ENCODE peak calls at places on chromosome 11, in six cellular contexts. One of them, this sample, is unnamed.

GRCh38 chr11:73270089-73270854 is 1.9 kb upstream of the P2RY6 start:
- DNase-seq in PC-9: no peak
- DNase-seq in ACHN: no peak
- DNase-seq in neural crest cell: no peak
- DNase-seq in cardiac septum: peak
- DNase-seq in activated CD8-positive, alpha-beta memory T cell treated with anti-CD3 and anti-CD28 coated beads, Interleukin-2, amount 50 U/mL, for 48 hours: peak
- DNase-seq in this sample: no peak

GRCh38 chr11:82653752-82654151 is 79.9 kb downstream of the FAM181B start:
- DNase-seq in PC-9: no peak
- DNase-seq in neural crest cell: no peak
- DNase-seq in activated CD8-positive, alpha-beta memory T cell treated with anti-CD3 and anti-CD28 coated beads, Interleukin-2, amount 50 U/mL, for 48 hours: no peak
- DNase-seq in cardiac septum: no peak
- DNase-seq in ACHN: no peak
- DNase-seq in this sample: no peak

GRCh38 chr11:110148775-110149744 is 55.9 kb downstream of the ZC3H12C start:
- DNase-seq in activated CD8-positive, alpha-beta memory T cell treated with anti-CD3 and anti-CD28 coated beads, Interleukin-2, amount 50 U/mL, for 48 hours: no peak
- DNase-seq in neural crest cell: no peak
- DNase-seq in ACHN: peak
- DNase-seq in cardiac septum: no peak
- DNase-seq in PC-9: peak
- DNase-seq in this sample: peak

GRCh38 chr11:45025716-45026492 is 75.2 kb upstream of the TP53I11 start:
- DNase-seq in PC-9: no peak
- DNase-seq in cardiac septum: no peak
- DNase-seq in activated CD8-positive, alpha-beta memory T cell treated with anti-CD3 and anti-CD28 coated beads, Interleukin-2, amount 50 U/mL, for 48 hours: no peak
- DNase-seq in neural crest cell: no peak
- DNase-seq in ACHN: no peak
- DNase-seq in this sample: no peak

GRCh38 chr11:111303476-111303875 is 5.1 kb downstream of the POU2AF3 start:
- DNase-seq in PC-9: peak
- DNase-seq in activated CD8-positive, alpha-beta memory T cell treated with anti-CD3 and anti-CD28 coated beads, Interleukin-2, amount 50 U/mL, for 48 hours: no peak
- DNase-seq in cardiac septum: no peak
- DNase-seq in neural crest cell: no peak
- DNase-seq in ACHN: no peak
- DNase-seq in this sample: no peak

GRCh38 chr11:112302226-112302868 is 41.7 kb upstream of the PLET1 start:
- DNase-seq in ACHN: no peak
- DNase-seq in PC-9: no peak
- DNase-seq in neural crest cell: no peak
- DNase-seq in activated CD8-positive, alpha-beta memory T cell treated with anti-CD3 and anti-CD28 coated beads, Interleukin-2, amount 50 U/mL, for 48 hours: no peak
- DNase-seq in cardiac septum: no peak
- DNase-seq in this sample: peak

GRCh38 chr11:109247071-109247470 is 174.9 kb upstream of the C11orf87 start:
- DNase-seq in ACHN: no peak
- DNase-seq in activated CD8-positive, alpha-beta memory T cell treated with anti-CD3 and anti-CD28 coated beads, Interleukin-2, amount 50 U/mL, for 48 hours: no peak
- DNase-seq in PC-9: no peak
- DNase-seq in neural crest cell: no peak
- DNase-seq in cardiac septum: no peak
- DNase-seq in this sample: no peak

GRCh38 chr11:10505278-10506012 is 35.5 kb downstream of the RNF141 start:
- DNase-seq in cardiac septum: no peak
- DNase-seq in PC-9: no peak
- DNase-seq in activated CD8-positive, alpha-beta memory T cell treated with anti-CD3 and anti-CD28 coated beads, Interleukin-2, amount 50 U/mL, for 48 hours: peak
- DNase-seq in neural crest cell: no peak
- DNase-seq in ACHN: no peak
- DNase-seq in this sample: no peak

GRCh38 chr11:18802381-18803257 is 11.0 kb upstream of the PTPN5 start:
- DNase-seq in PC-9: peak
- DNase-seq in ACHN: peak
- DNase-seq in neural crest cell: peak
- DNase-seq in cardiac septum: no peak
- DNase-seq in activated CD8-positive, alpha-beta memory T cell treated with anti-CD3 and anti-CD28 coated beads, Interleukin-2, amount 50 U/mL, for 48 hours: no peak
- DNase-seq in this sample: peak

GRCh38 chr11:122440783-122441701 is 214.5 kb upstream of the UBASH3B start:
- DNase-seq in cardiac septum: no peak
- DNase-seq in neural crest cell: peak
- DNase-seq in activated CD8-positive, alpha-beta memory T cell treated with anti-CD3 and anti-CD28 coated beads, Interleukin-2, amount 50 U/mL, for 48 hours: no peak
- DNase-seq in ACHN: no peak
- DNase-seq in PC-9: no peak
- DNase-seq in this sample: no peak

GRCh38 chr11:20289732-20290131 is 73.8 kb upstream of the HTATIP2 start:
- DNase-seq in PC-9: no peak
- DNase-seq in neural crest cell: no peak
- DNase-seq in ACHN: no peak
- DNase-seq in cardiac septum: no peak
- DNase-seq in activated CD8-positive, alpha-beta memory T cell treated with anti-CD3 and anti-CD28 coated beads, Interleukin-2, amount 50 U/mL, for 48 hours: no peak
- DNase-seq in this sample: no peak

GRCh38 chr11:73326929-73327811 is 19.1 kb downstream of the ARHGEF17 start:
- DNase-seq in cardiac septum: no peak
- DNase-seq in ACHN: no peak
- DNase-seq in neural crest cell: no peak
- DNase-seq in PC-9: peak
- DNase-seq in activated CD8-positive, alpha-beta memory T cell treated with anti-CD3 and anti-CD28 coated beads, Interleukin-2, amount 50 U/mL, for 48 hours: no peak
- DNase-seq in this sample: peak

GRCh38 chr11:115627666-115628460 is 123.6 kb upstream of the CADM1 start:
- DNase-seq in activated CD8-positive, alpha-beta memory T cell treated with anti-CD3 and anti-CD28 coated beads, Interleukin-2, amount 50 U/mL, for 48 hours: no peak
- DNase-seq in ACHN: no peak
- DNase-seq in neural crest cell: no peak
- DNase-seq in PC-9: no peak
- DNase-seq in cardiac septum: no peak
- DNase-seq in this sample: no peak

GRCh38 chr11:69055212-69055586 is 6.5 kb downstream of the TPCN2 start:
- DNase-seq in ACHN: no peak
- DNase-seq in PC-9: no peak
- DNase-seq in cardiac septum: no peak
- DNase-seq in neural crest cell: no peak
- DNase-seq in activated CD8-positive, alpha-beta memory T cell treated with anti-CD3 and anti-CD28 coated beads, Interleukin-2, amount 50 U/mL, for 48 hours: no peak
- DNase-seq in this sample: no peak

GRCh38 chr11:79170289-79170688 is 270.5 kb downstream of the TENM4 start:
- DNase-seq in cardiac septum: no peak
- DNase-seq in neural crest cell: no peak
- DNase-seq in activated CD8-positive, alpha-beta memory T cell treated with anti-CD3 and anti-CD28 coated beads, Interleukin-2, amount 50 U/mL, for 48 hours: no peak
- DNase-seq in ACHN: no peak
- DNase-seq in PC-9: no peak
- DNase-seq in this sample: no peak

GRCh38 chr11:32580967-32581366 is 2.7 kb upstream of the EIF3M start:
- DNase-seq in PC-9: no peak
- DNase-seq in ACHN: no peak
- DNase-seq in neural crest cell: no peak
- DNase-seq in activated CD8-positive, alpha-beta memory T cell treated with anti-CD3 and anti-CD28 coated beads, Interleukin-2, amount 50 U/mL, for 48 hours: no peak
- DNase-seq in cardiac septum: no peak
- DNase-seq in this sample: no peak

GRCh38 chr11:73866095-73866579 is 10.5 kb downstream of the COA4 start:
- DNase-seq in activated CD8-positive, alpha-beta memory T cell treated with anti-CD3 and anti-CD28 coated beads, Interleukin-2, amount 50 U/mL, for 48 hours: no peak
- DNase-seq in PC-9: no peak
- DNase-seq in neural crest cell: no peak
- DNase-seq in cardiac septum: no peak
- DNase-seq in ACHN: no peak
- DNase-seq in this sample: peak

GRCh38 chr11:63866211-63866610 is 27.3 kb downstream of the MARK2 start:
- DNase-seq in neural crest cell: no peak
- DNase-seq in cardiac septum: no peak
- DNase-seq in ACHN: no peak
- DNase-seq in PC-9: no peak
- DNase-seq in activated CD8-positive, alpha-beta memory T cell treated with anti-CD3 and anti-CD28 coated beads, Interleukin-2, amount 50 U/mL, for 48 hours: peak
- DNase-seq in this sample: peak

GRCh38 chr11:96332236-96332761 is 10.7 kb downstream of the MAML2 start:
- DNase-seq in ACHN: no peak
- DNase-seq in PC-9: no peak
- DNase-seq in activated CD8-positive, alpha-beta memory T cell treated with anti-CD3 and anti-CD28 coated beads, Interleukin-2, amount 50 U/mL, for 48 hours: no peak
- DNase-seq in neural crest cell: no peak
- DNase-seq in cardiac septum: no peak
- DNase-seq in this sample: peak

GRCh38 chr11:116457336-116458007 is 315.3 kb downstream of the BUD13 start:
- DNase-seq in PC-9: no peak
- DNase-seq in ACHN: no peak
- DNase-seq in cardiac septum: no peak
- DNase-seq in activated CD8-positive, alpha-beta memory T cell treated with anti-CD3 and anti-CD28 coated beads, Interleukin-2, amount 50 U/mL, for 48 hours: no peak
- DNase-seq in neural crest cell: no peak
- DNase-seq in this sample: no peak

GRCh38 chr11:126375726-126376125 is 20.2 kb downstream of the ST3GAL4 start:
- DNase-seq in ACHN: no peak
- DNase-seq in neural crest cell: no peak
- DNase-seq in cardiac septum: no peak
- DNase-seq in activated CD8-positive, alpha-beta memory T cell treated with anti-CD3 and anti-CD28 coated beads, Interleukin-2, amount 50 U/mL, for 48 hours: no peak
- DNase-seq in PC-9: no peak
- DNase-seq in this sample: no peak